ENCODE peak calls at places on chromosomes 12 and 14, in nine cellular contexts. K, Q, L, A, O, U, D, R and H are unnamed samples. For H3K4me1, the result is how much of the 10 kb centered on the place peaks cover.

GRCh38 chr14:39180553-39180952 is 5.5 kb downstream of the PNN start:
- DNase-seq in O (no peak), Q (no peak), L (no peak), R (no peak), K (no peak), U (no peak), A (no peak), D (no peak), H (no peak)

GRCh38 chr12:24743891-24744793 is 204.8 kb downstream of the BCAT1 start:
- DNase-seq in D (no peak), Q (no peak), K (no peak), O (no peak), R (no peak), U (no peak), A (no peak), L (no peak), H (no peak)

GRCh38 chr12:79424109-79424721 is 266.5 kb downstream of the PAWR start:
- DNase-seq in O (peak), D (no peak), A (no peak), R (no peak), K (no peak), Q (no peak), U (no peak), L (peak), H (no peak)

GRCh38 chr14:51119411-51120051 is 24.6 kb upstream of the TRIM9 start:
- DNase-seq in K (no peak), A (no peak), L (no peak), Q (no peak), R (no peak), O (no peak), D (no peak), U (no peak), H (no peak)

GRCh38 chr14:30355431-30355913 is 203.5 kb upstream of the G2E3 start:
- DNase-seq in K (no peak), D (no peak), A (no peak), Q (no peak), O (no peak), U (no peak), L (peak), R (no peak), H (no peak)

GRCh38 chr12:50326636-50327284 is 43.4 kb upstream of the LIMA1 start:
- DNase-seq in Q (no peak), A (peak), D (no peak), U (no peak), K (no peak), R (no peak), L (peak), O (peak), H (peak)

GRCh38 chr12:1644523-1645438 is 15.8 kb downstream of the WNT5B start:
- DNase-seq in Q (no peak), A (peak), K (peak), O (peak), L (no peak), R (peak), U (peak), D (peak), H (no peak)

GRCh38 chr12:47753021-47754001 is 5.4 kb downstream of the RAPGEF3 start:
- DNase-seq in Q (peak), O (no peak), K (peak), R (peak), L (no peak), U (no peak), A (peak), D (peak), H (peak)

GRCh38 chr14:65462411-65462810 is 49.9 kb downstream of the FUT8 start:
- DNase-seq in K (no peak), R (no peak), U (no peak), D (no peak), L (no peak), O (peak), A (no peak), Q (no peak), H (no peak)

GRCh38 chr12:19058235-19059021 is 71.1 kb upstream of the PLEKHA5 start:
- DNase-seq in U (no peak), K (no peak), O (peak), R (no peak), Q (no peak), A (no peak), L (no peak), D (no peak), H (no peak)

GRCh38 chr14:78851189-78851588 is 681.0 kb downstream of the NRXN3 start:
- DNase-seq in O (no peak), R (no peak), Q (no peak), A (peak), L (no peak), D (no peak), U (no peak), K (no peak), H (no peak)

GRCh38 chr12:124395284-124395752 is 100.4 kb downstream of the RFLNA start:
- DNase-seq in L (no peak), R (no peak), A (no peak), U (peak), O (no peak), K (no peak), D (no peak), Q (no peak), H (no peak)

GRCh38 chr12:24901975-24902461 is 46.9 kb downstream of the BCAT1 start:
- DNase-seq in Q (no peak), D (no peak), L (no peak), O (no peak), A (no peak), U (no peak), K (no peak), R (no peak), H (peak)

GRCh38 chr12:82685721-82686222 is 934 bp upstream of the TMTC2 start:
- DNase-seq in U (peak), R (peak), A (peak), D (peak), L (peak), O (peak), Q (peak), K (peak), H (peak)

GRCh38 chr12:92987846-92988621 is 58.9 kb upstream of the EEA1 start:
- DNase-seq in R (peak), K (peak), A (no peak), D (peak), Q (no peak), O (no peak), L (peak), U (peak), H (peak)

GRCh38 chr14:28242895-28243294 is 523.7 kb upstream of the FOXG1 start:
- DNase-seq in D (no peak), A (no peak), R (no peak), L (no peak), Q (no peak), O (no peak), K (no peak), U (no peak), H (no peak)

GRCh38 chr12:69570545-69571399 is 14.5 kb upstream of the CCT2 start:
- DNase-seq in A (peak), D (no peak), R (no peak), Q (no peak), U (peak), O (peak), L (peak), K (no peak), H (no peak)

GRCh38 chr12:132604108-132605054 is 6.0 kb downstream of the LRCOL1 start:
- DNase-seq in O (no peak), D (peak), A (no peak), K (no peak), Q (no peak), U (peak), L (no peak), R (peak), H (peak)

GRCh38 chr14:92121670-92122350 is at the start of the genes CPSF2 and NDUFB1:
- DNase-seq in L (peak), R (peak), D (peak), U (peak), K (peak), A (peak), O (peak), Q (peak), H (peak)

GRCh38 chr12:32273712-32274111 is 125.6 kb upstream of the FGD4 start:
- DNase-seq in Q (no peak), R (no peak), U (no peak), O (no peak), K (no peak), L (no peak), A (no peak), D (peak), H (no peak)

GRCh38 chr12:52182456-52182855 is 9.4 kb downstream of the KRT80 start:
- DNase-seq in A (no peak), U (no peak), O (peak), K (no peak), Q (no peak), D (no peak), R (peak), L (no peak), H (no peak)

GRCh38 chr12:52184813-52185212 is 7.0 kb downstream of the KRT80 start:
- DNase-seq in A (no peak), Q (no peak), L (no peak), D (no peak), R (no peak), U (no peak), O (peak), K (no peak), H (no peak)

GRCh38 chr12:52182898-52183543 is 8.8 kb downstream of the KRT80 start:
- DNase-seq in R (peak), U (no peak), D (no peak), Q (no peak), O (peak), K (no peak), A (no peak), L (no peak), H (no peak)

GRCh38 chr12:52183971-52184370 is 7.8 kb downstream of the KRT80 start:
- DNase-seq in D (no peak), R (no peak), A (no peak), O (no peak), Q (no peak), L (no peak), U (no peak), K (no peak), H (no peak)

DNA sequence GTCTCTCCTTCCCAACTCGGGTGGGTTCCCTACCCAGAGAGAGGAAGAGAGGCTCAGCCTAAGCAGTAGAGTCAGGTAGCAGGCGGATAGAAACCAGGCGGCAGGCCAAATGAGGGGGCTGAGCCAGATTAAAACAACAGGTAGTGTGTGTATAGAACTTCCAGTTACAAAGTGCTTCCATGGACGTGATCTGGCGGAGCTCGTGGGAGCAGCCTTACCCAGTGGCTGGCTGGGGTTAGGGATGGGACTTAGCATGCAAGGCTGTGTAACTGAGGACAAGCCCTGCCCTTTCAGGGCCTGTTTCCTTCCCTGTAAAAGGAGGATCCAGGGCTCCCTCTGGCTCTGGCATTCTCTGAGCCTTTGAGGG is 8.3 kb downstream of the KRT80 start:
- DNase-seq in O (peak), L (no peak), R (no peak), D (no peak), U (no peak), Q (no peak), K (no peak), A (peak), H (no peak)
- H3K4me1 ChIP-seq in O (half or more), L (under half), R (under half), D (half or more), U (under half), Q (under half), K (under half), A (under half), H (under half)

DNA sequence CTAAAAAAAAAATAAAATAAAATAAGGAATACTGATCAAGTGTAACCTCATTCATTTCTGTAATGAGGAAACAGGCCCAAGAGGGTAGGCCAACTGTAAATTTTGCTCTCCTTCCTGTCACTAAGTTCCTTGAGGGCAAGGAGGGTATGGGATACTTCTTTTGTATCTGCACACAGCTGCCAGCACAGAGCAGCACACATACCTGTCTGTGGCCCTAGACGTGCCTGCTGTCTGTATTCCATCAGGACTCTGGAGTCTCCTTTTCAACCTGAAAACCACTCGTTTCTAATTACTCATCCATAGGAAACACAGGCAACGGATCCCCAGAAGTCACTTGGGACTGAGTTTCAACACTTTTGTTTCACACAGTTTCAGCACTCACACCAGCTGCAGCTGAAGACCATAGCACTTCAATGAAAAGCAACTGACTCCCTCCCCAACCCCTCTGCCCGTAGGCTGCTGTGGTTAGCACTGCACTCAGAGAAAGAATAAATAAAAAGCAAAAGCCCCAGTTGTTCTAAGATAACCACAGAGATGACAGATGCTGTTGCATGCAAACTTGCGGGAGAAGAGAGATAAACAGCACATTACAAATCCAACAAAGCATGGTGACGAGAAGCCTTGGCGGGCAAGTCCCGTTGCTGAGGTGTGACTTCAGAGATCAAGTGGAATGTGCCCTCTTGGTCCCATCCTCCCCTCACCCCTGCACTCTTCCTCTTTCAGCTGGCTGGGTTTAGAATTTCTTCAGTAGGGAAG is 24.9 kb downstream of the CRACR2A start:
- DNase-seq in A (no peak), D (no peak), K (no peak), R (no peak), U (no peak), L (no peak), O (peak), Q (no peak), H (no peak)
- H3K27ac ChIP-seq in A (no peak), D (no peak), K (no peak), R (no peak), U (no peak), L (no peak), O (no peak), Q (no peak), H (peak)

DNA sequence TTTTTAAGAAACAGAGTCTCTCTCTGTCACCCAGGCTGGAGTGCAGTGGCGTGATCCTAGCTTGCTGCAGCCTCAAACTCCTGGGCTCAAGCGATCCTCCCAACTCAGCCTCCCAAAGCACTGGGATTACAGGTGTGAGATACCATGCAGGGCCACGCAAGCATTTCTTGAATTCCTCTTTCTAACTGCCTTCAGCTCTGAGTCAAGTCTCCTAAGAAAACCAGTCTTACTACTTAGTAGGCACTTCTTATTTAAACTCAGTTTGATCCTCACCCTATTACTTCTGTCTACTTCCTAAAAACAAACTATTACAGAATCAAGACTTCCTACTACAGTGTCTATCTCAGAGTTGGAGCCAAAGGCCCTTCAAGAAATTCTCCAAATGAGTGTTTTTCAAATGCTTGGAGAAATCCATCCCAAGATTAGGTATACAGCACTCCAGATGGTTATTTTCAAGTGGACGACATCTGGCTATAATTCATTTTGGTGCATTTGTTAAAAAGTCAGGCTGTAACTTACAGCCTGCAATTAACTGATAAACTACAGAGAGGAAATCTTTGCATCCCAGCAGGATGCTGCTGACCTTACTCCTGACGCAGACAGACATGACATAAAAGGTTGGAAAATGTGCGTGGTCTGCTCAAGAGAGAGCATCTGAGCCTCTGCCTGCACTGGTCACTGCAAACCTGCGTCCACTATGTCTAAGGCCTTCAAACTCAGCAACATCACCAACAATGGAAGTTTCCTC is 34.8 kb downstream of the SSH1 start:
- DNase-seq in U (no peak), Q (no peak), L (no peak), D (no peak), K (no peak), R (peak), A (no peak), O (no peak), H (no peak)
- H3K4me1 ChIP-seq in U (under half), Q (under half), L (under half), D (half or more), K (half or more), R (under half), A (under half), O (under half), H (half or more)

DNA sequence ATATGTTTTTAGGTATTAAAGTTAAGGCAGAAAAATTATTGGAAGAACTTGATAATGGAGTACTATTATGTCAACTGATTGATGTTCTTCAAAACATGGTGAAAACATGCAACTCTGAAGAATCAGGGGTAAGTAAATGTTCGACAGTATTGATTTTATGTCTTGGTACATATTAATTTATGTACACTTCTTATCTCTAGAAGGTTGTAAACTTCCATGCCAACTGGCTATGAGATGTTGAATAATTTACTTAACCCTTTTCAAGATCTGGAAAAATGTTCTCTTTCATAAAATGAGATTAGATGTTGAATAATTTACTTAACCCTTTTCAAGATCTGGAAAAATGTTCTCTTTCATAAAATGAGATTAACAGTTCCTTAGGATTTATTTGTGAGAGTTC is 28.1 kb downstream of the GAS2L3 start:
- DNase-seq in D (no peak), A (no peak), Q (no peak), O (no peak), R (no peak), L (no peak), K (no peak), U (no peak), H (no peak)
- H3K27ac ChIP-seq in D (no peak), A (no peak), Q (no peak), O (no peak), R (no peak), L (no peak), K (no peak), U (no peak), H (no peak)

DNA sequence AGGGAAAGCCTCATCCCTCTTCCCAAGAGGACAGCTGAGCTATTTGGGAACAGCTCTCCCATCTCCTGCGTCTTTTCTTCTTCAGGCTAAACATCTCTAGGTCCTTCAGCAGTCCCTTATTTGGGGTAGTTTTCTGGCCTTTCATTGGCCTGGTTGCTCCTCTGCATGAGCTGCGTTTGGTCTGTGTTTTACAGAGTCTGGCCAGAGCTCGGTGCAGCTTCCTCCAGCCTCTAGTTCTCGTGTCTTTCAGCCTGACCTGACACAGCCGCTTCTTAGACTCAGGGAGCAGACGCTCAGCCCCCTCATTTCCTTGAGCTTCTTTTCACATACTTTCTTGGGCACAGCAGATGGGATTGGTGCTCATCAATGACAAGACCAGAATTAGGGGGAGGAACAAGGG is 13.5 kb upstream of the GSG1 start:
- DNase-seq in A (no peak), R (no peak), L (no peak), O (no peak), K (no peak), Q (no peak), D (no peak), U (no peak), H (no peak)
- H3K4me1 ChIP-seq in A (under half), R (under half), L (under half), O (under half), K (under half), Q (under half), D (under half), U (under half), H (under half)

DNA sequence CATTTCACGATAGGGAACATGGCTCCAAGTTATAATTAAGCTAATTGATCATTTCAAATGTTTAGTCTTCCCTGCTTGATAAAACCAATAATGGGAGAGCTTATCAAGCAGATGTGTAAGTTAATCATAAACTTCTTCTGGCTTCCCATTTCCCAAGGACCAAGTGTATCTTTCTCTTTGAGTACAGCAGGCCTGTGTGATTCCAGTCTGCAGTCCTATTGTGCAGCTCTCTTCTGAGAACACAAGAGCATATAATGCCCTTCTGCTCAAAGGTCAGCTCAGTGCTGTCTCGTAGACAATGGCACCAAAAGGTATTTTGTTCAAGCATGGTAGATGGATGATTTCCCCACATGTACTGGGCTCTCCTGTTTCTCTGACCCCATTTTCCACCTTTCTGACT is 101.8 kb upstream of the DYRK2 start:
- DNase-seq in U (no peak), K (no peak), D (no peak), O (no peak), Q (no peak), L (no peak), R (no peak), A (no peak), H (no peak)
- H3K27ac ChIP-seq in U (no peak), K (no peak), D (no peak), O (no peak), Q (no peak), L (no peak), R (no peak), A (no peak), H (no peak)

GRCh38 chr14:105568859-105569766 is 42.7 kb downstream of the TMEM121 start:
- DNase-seq in O (no peak), R (no peak), A (no peak), D (no peak), K (no peak), L (no peak), Q (no peak), U (no peak), H (no peak)

GRCh38 chr14:105570482-105570881 is 44.1 kb downstream of the TMEM121 start:
- DNase-seq in O (no peak), K (no peak), L (no peak), R (no peak), U (no peak), A (no peak), D (no peak), Q (no peak), H (no peak)
- H3K4me1 ChIP-seq in O (under half), K (under half), L (under half), R (under half), U (under half), A (under half), D (under half), Q (under half), H (under half)